ENCODE peak calls at places on chromosome 16, in ten cellular contexts. C is cardiac muscle cell, L is prostate gland, U is nephron progenitor cell, S is GM20000, M is psoas muscle, G is NB4, Y is tibial nerve, B is lower leg skin, Z is IMR-90. N is an unnamed sample.

GRCh38 chr16:79082955-79083354 is 517.6 kb downstream of the MAF start:
- DNase-seq in U (no peak), G (peak), C (no peak), S (no peak), M (no peak), Z (no peak), B (no peak), L (no peak), Y (no peak), N (no peak)

GRCh38 chr16:3106205-3106928 is 6.0 kb upstream of the ZNF205 start:
- DNase-seq in Z (peak), M (peak), L (peak), G (peak), S (peak), B (peak), C (peak), Y (peak), U (peak), N (peak)

GRCh38 chr16:85929259-85929704 is 30.3 kb downstream of the IRF8 start:
- DNase-seq in L (no peak), G (no peak), Y (no peak), S (no peak), C (no peak), B (no peak), M (no peak), U (no peak), Z (no peak), N (no peak)

GRCh38 chr16:47065766-47066688 is 77.7 kb downstream of the NETO2 start:
- DNase-seq in C (no peak), G (no peak), Y (no peak), S (no peak), L (no peak), M (no peak), Z (no peak), U (no peak), B (no peak), N (no peak)

GRCh38 chr16:14377326-14377725 is 252.7 kb downstream of the PARN start:
- DNase-seq in L (no peak), M (no peak), Z (peak), B (no peak), S (no peak), C (no peak), G (no peak), Y (no peak), U (no peak), N (no peak)

GRCh38 chr16:86864586-86864985 is 286.2 kb downstream of the FOXL1 start:
- DNase-seq in U (no peak), S (no peak), Z (no peak), Y (no peak), B (no peak), C (no peak), M (no peak), L (no peak), G (no peak), N (no peak)

GRCh38 chr16:46482895-46483294 is 138.3 kb downstream of the SHCBP1 start:
- DNase-seq in Y (no peak), U (no peak), C (no peak), G (peak), M (no peak), Z (no peak), B (no peak), L (no peak), S (no peak), N (no peak)

GRCh38 chr16:27748868-27749546 is 199.1 kb downstream of the KATNIP start:
- DNase-seq in M (no peak), B (peak), C (peak), G (peak), U (no peak), S (peak), Z (peak), Y (no peak), L (peak), N (peak)

GRCh38 chr16:11076259-11077018 is 132.1 kb downstream of the CLEC16A start:
- DNase-seq in B (no peak), C (no peak), G (no peak), U (peak), S (peak), Z (peak), Y (no peak), M (no peak), L (no peak), N (no peak)

GRCh38 chr16:4913774-4914525 is 23.0 kb downstream of the PPL start:
- DNase-seq in G (no peak), B (no peak), U (no peak), Z (no peak), M (no peak), C (no peak), L (no peak), Y (no peak), S (no peak), N (no peak)

GRCh38 chr16:24652209-24652712 is 77.2 kb upstream of the TNRC6A start:
- DNase-seq in B (no peak), C (no peak), S (no peak), G (no peak), M (no peak), U (no peak), L (no peak), Y (no peak), Z (no peak), N (no peak)

GRCh38 chr16:77295896-77296295 is 96.7 kb downstream of the SYCE1L start:
- DNase-seq in Y (no peak), M (no peak), L (no peak), B (no peak), C (no peak), G (no peak), Z (peak), S (no peak), U (no peak), N (no peak)

GRCh38 chr16:27795992-27796614 is 246.2 kb downstream of the KATNIP start:
- DNase-seq in Y (no peak), B (no peak), C (peak), S (no peak), Z (peak), G (peak), U (peak), L (no peak), M (no peak), N (peak)

GRCh38 chr16:17013067-17013466 is 457.7 kb downstream of the XYLT1 start:
- DNase-seq in L (no peak), U (no peak), G (no peak), B (no peak), Y (no peak), M (no peak), S (no peak), C (no peak), Z (no peak), N (no peak)

GRCh38 chr16:31301708-31302400 is 42.1 kb downstream of the ITGAM start:
- DNase-seq in M (no peak), U (no peak), L (no peak), Z (no peak), S (peak), G (peak), B (no peak), Y (no peak), C (no peak), N (no peak)

GRCh38 chr16:88381820-88382451 is 823 bp upstream of the ZNF469 start:
- DNase-seq in B (no peak), M (peak), Y (no peak), L (no peak), G (no peak), S (no peak), C (peak), U (no peak), Z (no peak), N (no peak)

GRCh38 chr16:51896013-51896412 is 650.9 kb downstream of the TOX3 start:
- DNase-seq in M (no peak), C (no peak), Z (no peak), Y (no peak), L (no peak), B (no peak), G (no peak), U (no peak), S (no peak), N (no peak)

GRCh38 chr16:31674686-31675085 is 147.0 kb downstream of the AHSP start:
- DNase-seq in Y (no peak), C (no peak), B (no peak), G (no peak), M (no peak), S (no peak), L (no peak), U (no peak), Z (no peak), N (no peak)

GRCh38 chr16:8262299-8262698 is 328.0 kb downstream of the TMEM114 start:
- DNase-seq in C (no peak), B (no peak), M (no peak), Z (no peak), U (no peak), Y (no peak), G (no peak), L (no peak), S (no peak), N (no peak)

GRCh38 chr16:12728471-12728870 is 75.2 kb downstream of the CPPED1 start:
- DNase-seq in L (no peak), S (no peak), G (no peak), U (no peak), B (no peak), M (no peak), C (no peak), Y (no peak), Z (no peak), N (no peak)

GRCh38 chr16:35564889-35565288 is 2105.5 kb downstream of the TP53TG3F start:
- DNase-seq in S (no peak), U (no peak), M (no peak), L (no peak), B (no peak), C (no peak), G (no peak), Y (no peak), Z (no peak), N (no peak)

GRCh38 chr16:68645494-68646388 is 631 bp downstream of the CDH3 start:
- DNase-seq in C (peak), S (no peak), B (no peak), M (no peak), U (peak), G (no peak), L (peak), Y (no peak), Z (no peak), N (peak)

GRCh38 chr16:84840687-84841627 is 21.2 kb downstream of the CRISPLD2 start:
- DNase-seq in B (no peak), C (no peak), G (no peak), Z (no peak), L (no peak), Y (no peak), U (no peak), M (peak), S (no peak), N (no peak)

GRCh38 chr16:88577166-88577565 is 7.0 kb downstream of the ZC3H18 start:
- DNase-seq in U (no peak), Y (no peak), C (no peak), B (no peak), M (no peak), G (no peak), L (no peak), S (no peak), Z (no peak), N (no peak)

GRCh38 chr16:4788910-4789309 is 765 bp upstream of the SEPTIN12 start:
- DNase-seq in L (no peak), B (no peak), Y (no peak), U (no peak), Z (no peak), S (no peak), G (no peak), M (no peak), C (no peak), N (no peak)

GRCh38 chr16:85309656-85310587 is 197.7 kb upstream of the CIBAR2 start:
- DNase-seq in S (no peak), Y (peak), G (peak), U (peak), C (no peak), B (no peak), M (peak), L (no peak), Z (no peak), N (no peak)

GRCh38 chr16:13957197-13958078 is 37.5 kb downstream of the ERCC4 start:
- DNase-seq in G (peak), C (no peak), M (peak), B (peak), U (peak), L (peak), Y (peak), S (peak), Z (peak), N (no peak)

GRCh38 chr16:85610059-85610445 is 3.1 kb upstream of the GSE1 start:
- DNase-seq in M (no peak), Z (no peak), Y (no peak), U (no peak), G (no peak), B (peak), L (peak), C (no peak), S (no peak), N (no peak)

GRCh38 chr16:10988164-10988803 is 43.9 kb downstream of the CLEC16A start:
- DNase-seq in G (peak), L (no peak), B (no peak), U (no peak), S (peak), Y (no peak), M (no peak), C (no peak), Z (no peak), N (no peak)

GRCh38 chr16:63982156-63982555 is 1139.7 kb downstream of the CDH11 start:
- DNase-seq in B (no peak), U (no peak), M (no peak), Z (no peak), S (no peak), Y (no peak), L (no peak), G (no peak), C (no peak), N (no peak)

GRCh38 chr16:9597967-9598730 is 506.7 kb downstream of the HAPSTR1 start:
- DNase-seq in M (no peak), Y (no peak), L (no peak), B (no peak), Z (no peak), C (no peak), S (no peak), G (no peak), U (no peak), N (no peak)

GRCh38 chr16:1181715-1182671 is 29.1 kb downstream of the CACNA1H start:
- DNase-seq in C (no peak), L (no peak), G (no peak), S (no peak), U (peak), Z (peak), Y (no peak), M (peak), B (no peak), N (no peak)

GRCh38 chr16:53216798-53217197 is 162.0 kb downstream of the CHD9 start:
- DNase-seq in Z (no peak), C (no peak), S (no peak), U (no peak), L (no peak), G (peak), Y (no peak), B (no peak), M (no peak), N (no peak)

GRCh38 chr16:59651662-59652061 is 917.5 kb upstream of the GOT2 start:
- DNase-seq in U (no peak), G (no peak), C (no peak), Z (no peak), Y (no peak), S (no peak), M (no peak), B (no peak), L (no peak), N (no peak)

GRCh38 chr16:1080801-1081733 is 8.5 kb downstream of the SSTR5 start:
- DNase-seq in S (no peak), U (no peak), L (no peak), Z (no peak), G (no peak), Y (no peak), B (no peak), M (no peak), C (no peak), N (no peak)

GRCh38 chr16:67547423-67548264 is 14.7 kb upstream of the CTCF start:
- DNase-seq in L (no peak), U (no peak), M (no peak), Y (no peak), S (no peak), G (no peak), C (no peak), Z (no peak), B (no peak), N (no peak)

GRCh38 chr16:18792836-18793433 is 2.8 kb upstream of the RPS15A start:
- DNase-seq in M (no peak), Y (no peak), S (no peak), U (no peak), G (no peak), C (no peak), Z (no peak), B (no peak), L (no peak), N (no peak)

GRCh38 chr16:85153656-85154091 is 41.4 kb upstream of the CIBAR2 start:
- DNase-seq in U (no peak), L (no peak), M (peak), G (no peak), Z (no peak), S (peak), Y (no peak), B (no peak), C (no peak), N (no peak)

GRCh38 chr16:1145383-1146100 is 7.4 kb upstream of the CACNA1H start:
- DNase-seq in U (peak), Z (no peak), L (no peak), G (no peak), B (no peak), Y (no peak), M (no peak), C (no peak), S (no peak), N (no peak)

DNA sequence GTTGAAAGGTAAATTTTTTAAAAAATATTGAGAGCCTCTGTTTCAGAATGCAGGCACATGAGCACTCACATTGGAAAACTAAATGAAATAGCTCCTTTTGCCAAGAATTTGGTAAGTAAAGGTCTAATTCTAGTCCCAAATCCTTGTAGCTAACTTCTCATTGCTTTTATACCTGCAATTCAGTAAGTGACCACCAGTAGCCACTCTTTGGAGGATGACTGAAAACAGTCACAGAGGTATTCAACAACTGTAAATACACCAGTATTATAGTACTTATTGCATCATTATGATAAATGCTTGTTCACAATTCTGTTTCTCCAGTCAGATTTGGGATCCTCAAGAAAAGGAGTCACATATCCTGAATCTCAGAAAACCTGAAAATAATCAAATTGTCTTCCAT is 562.4 kb upstream of the CDH11 start:
- DNase-seq in U (no peak), L (no peak), B (no peak), G (peak), C (no peak), M (no peak), S (no peak), Y (no peak), Z (no peak), N (no peak)
- TF ChIP-seq CTCF in U (no peak), L (no peak), B (no peak), G (peak), C (peak), M (no peak), S (no peak), Y (no peak), Z (no peak), N (no peak)

DNA sequence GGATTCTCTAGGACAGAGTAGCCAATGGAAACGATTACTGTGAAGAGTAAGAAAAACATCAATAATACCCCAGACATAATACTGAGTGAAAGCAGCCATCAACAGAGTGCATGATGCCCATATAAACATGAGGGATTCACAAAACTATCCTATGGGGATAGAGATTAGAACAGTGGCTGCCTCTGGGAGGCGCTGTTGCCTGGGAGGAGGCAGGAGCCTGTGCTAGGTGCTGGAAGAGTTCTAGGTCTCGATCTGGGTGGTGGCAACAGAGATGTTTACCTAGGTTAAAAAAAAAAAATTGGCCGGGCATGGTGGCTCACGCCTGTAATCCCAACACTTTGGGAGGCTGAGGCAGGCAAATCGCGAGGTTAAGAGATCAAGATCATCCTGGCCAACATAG is 7.9 kb downstream of the FA2H start:
- DNase-seq in L (no peak), Z (no peak), M (no peak), B (no peak), S (no peak), U (no peak), C (no peak), Y (no peak), G (peak), N (no peak)
- TF ChIP-seq CTCF in L (no peak), Z (no peak), M (no peak), B (no peak), S (no peak), U (no peak), C (no peak), Y (no peak), G (peak), N (no peak)

DNA sequence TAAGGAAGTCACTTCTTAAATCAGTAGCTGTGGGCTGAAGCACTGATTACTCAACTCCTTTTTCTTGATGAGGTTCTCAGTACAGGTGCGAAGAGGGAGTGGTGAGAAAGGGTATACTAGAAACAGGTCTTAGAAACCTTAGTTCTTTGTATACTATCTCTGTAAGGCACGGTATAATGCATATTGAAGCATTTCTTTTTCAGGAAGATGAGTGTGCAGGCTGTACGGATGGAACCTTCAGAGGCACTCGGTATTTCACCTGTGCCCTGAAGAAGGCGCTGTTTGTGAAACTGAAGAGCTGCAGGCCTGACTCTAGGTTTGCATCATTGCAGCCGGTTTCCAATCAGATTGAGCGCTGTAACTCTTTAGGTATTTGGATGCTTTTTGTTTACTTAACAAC is 39.2 kb downstream of the CYLD start:
- DNase-seq in U (no peak), G (peak), M (no peak), L (no peak), C (no peak), Z (peak), B (no peak), S (no peak), Y (no peak), N (no peak)
- TF ChIP-seq CTCF in U (peak), G (peak), M (no peak), L (no peak), C (no peak), Z (peak), B (no peak), S (no peak), Y (no peak), N (no peak)

GRCh38 chr16:81263470-81264200 is 25.1 kb downstream of the BCO1 start:
- DNase-seq in C (no peak), B (no peak), L (no peak), S (no peak), M (no peak), G (no peak), Z (peak), U (no peak), Y (no peak), N (peak)
- TF ChIP-seq CTCF in C (peak), B (no peak), L (peak), S (no peak), M (no peak), G (no peak), Z (no peak), U (no peak), Y (no peak), N (no peak)

DNA sequence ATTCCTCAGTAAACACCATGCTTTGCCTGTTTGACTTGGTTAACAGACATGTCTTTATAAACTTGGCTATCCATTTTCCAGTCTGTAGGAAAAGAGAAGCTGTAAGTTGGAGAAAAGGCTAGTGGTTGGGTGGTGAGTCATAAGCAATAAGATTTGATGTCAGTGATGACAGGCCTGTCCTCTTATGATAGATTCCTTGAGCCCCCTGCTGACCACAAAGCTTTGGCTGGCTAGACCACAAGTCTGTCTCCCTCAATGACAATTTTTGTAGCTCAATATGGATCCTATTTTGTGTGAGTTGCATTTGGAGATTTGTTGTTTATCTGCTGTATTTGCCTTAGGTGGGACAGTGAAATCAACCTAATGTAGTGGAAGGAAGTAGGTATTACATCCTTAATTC is 67.6 kb downstream of the SIAH1 start:
- DNase-seq in B (no peak), Y (no peak), M (no peak), Z (peak), S (no peak), L (no peak), U (no peak), C (no peak), G (peak), N (no peak)
- TF ChIP-seq CTCF in B (no peak), Y (no peak), M (no peak), Z (peak), S (no peak), L (no peak), U (no peak), C (no peak), G (peak), N (no peak)

N was measured in mesothelial cell of epicardium.